ENCODE peak calls at places on chromosomes 3 and 15, in four cellular contexts. H is upper lobe of left lung; G is sigmoid colon; P is CD4-positive, alpha-beta T cell. I is an unnamed sample.

GRCh38 chr3:11010406-11011165 is 18.0 kb downstream of the SLC6A1 start:
- DNase-seq in H (no peak), G (no peak), P (no peak), I (no peak)

GRCh38 chr3:4983739-4984510 is 4.7 kb downstream of the BHLHE40 start:
- DNase-seq in H (no peak), G (no peak), P (peak; percentile 65), I (peak; percentile 62)

GRCh38 chr3:136838641-136839555 is 20.0 kb downstream of the SLC35G2 start:
- DNase-seq in H (no peak), G (no peak), P (no peak), I (no peak)

GRCh38 chr15:70341566-70341965 is 243.8 kb upstream of the TLE3 start:
- DNase-seq in H (no peak), G (no peak), P (no peak), I (no peak)

GRCh38 chr15:40115670-40116093 is 7.0 kb upstream of the BMF start:
- DNase-seq in H (peak; percentile 67), G (no peak), P (no peak), I (peak; percentile 97)

GRCh38 chr3:78221300-78221699 is 1181.4 kb downstream of the ROBO2 start:
- DNase-seq in H (no peak), G (no peak), P (no peak), I (no peak)

GRCh38 chr3:170425491-170426239 is 7.0 kb downstream of the CLDN11 start:
- DNase-seq in H (no peak), G (no peak), P (no peak), I (no peak)

GRCh38 chr15:61660579-61660978 is 399.7 kb downstream of the VPS13C start:
- DNase-seq in H (no peak), G (peak; percentile 73), P (no peak), I (no peak)

GRCh38 chr3:23811117-23811487 is 5.3 kb downstream of the UBE2E1 start:
- DNase-seq in H (no peak), G (no peak), P (no peak), I (no peak)

GRCh38 chr15:99542828-99543227 is 23.0 kb upstream of the MEF2A start:
- DNase-seq in H (no peak), G (no peak), P (no peak), I (no peak)

GRCh38 chr15:63583027-63583426 is 14.2 kb upstream of the FBXL22 start:
- DNase-seq in H (no peak), G (no peak), P (no peak), I (no peak)

GRCh38 chr3:112101946-112102345 is 15.8 kb downstream of the C3orf52 start:
- DNase-seq in H (no peak), G (no peak), P (no peak), I (no peak)

GRCh38 chr3:182713743-182714517 is 79.4 kb upstream of the ATP11B start:
- DNase-seq in H (no peak), G (no peak), P (no peak), I (peak; percentile 80)

GRCh38 chr3:5187920-5188418 is 462 bp downstream of the EDEM1 start:
- DNase-seq in H (peak; percentile 93), G (peak; percentile 74), P (peak; percentile 59), I (no peak)

GRCh38 chr3:158791259-158791920 is 10.5 kb upstream of the MFSD1 start:
- DNase-seq in H (no peak), G (no peak), P (no peak), I (peak; percentile 78)

GRCh38 chr15:67175643-67176071 is 78.8 kb downstream of the AAGAB start:
- DNase-seq in H (peak; percentile 80), G (peak; percentile 83), P (no peak), I (no peak)

GRCh38 chr15:36632196-36632595 is 52.8 kb downstream of the CDIN1 start:
- DNase-seq in H (no peak), G (no peak), P (no peak), I (no peak)

GRCh38 chr3:46946416-46946815 is 30.1 kb downstream of the CCDC12 start:
- DNase-seq in H (no peak), G (no peak), P (no peak), I (no peak)

GRCh38 chr3:30810617-30811016 is 83.8 kb downstream of the GADL1 start:
- DNase-seq in H (no peak), G (no peak), P (no peak), I (no peak)

GRCh38 chr3:9945358-9945757 is 6.8 kb downstream of the PRRT3 start:
- DNase-seq in H (no peak), G (no peak), P (no peak), I (no peak)

GRCh38 chr3:62332771-62333381 is 40.5 kb downstream of the FEZF2 start:
- DNase-seq in H (no peak), G (no peak), P (no peak), I (peak; percentile 50)

GRCh38 chr3:136194409-136195257 is 1.5 kb downstream of the MSL2 start:
- DNase-seq in H (no peak), G (no peak), P (peak; percentile 55), I (peak; percentile 65)

GRCh38 chr15:51038258-51039042 is 56.3 kb downstream of the TNFAIP8L3 start:
- DNase-seq in H (no peak), G (no peak), P (no peak), I (no peak)

GRCh38 chr3:111531446-111531845 is 10.6 kb upstream of the CD96 start:
- DNase-seq in H (no peak), G (no peak), P (no peak), I (no peak)

GRCh38 chr15:42879390-42879912 is 41.1 kb downstream of the TTBK2 start:
- DNase-seq in H (no peak), G (no peak), P (no peak), I (no peak)

GRCh38 chr3:176275538-176275937 is 921.7 kb downstream of the TBL1XR1 start:
- DNase-seq in H (no peak), G (no peak), P (no peak), I (no peak)

GRCh38 chr3:197244751-197245150 is 53.7 kb downstream of the DLG1 start:
- DNase-seq in H (no peak), G (no peak), P (no peak), I (no peak)

GRCh38 chr15:63501256-63502089 is 2.9 kb upstream of the USP3 start:
- DNase-seq in H (peak; percentile 84), G (peak; percentile 97), P (no peak), I (peak; percentile 31)

GRCh38 chr3:41404601-41405000 is 205.3 kb downstream of the CTNNB1 start:
- DNase-seq in H (no peak), G (no peak), P (no peak), I (no peak)

GRCh38 chr3:132629928-132630327 is 29.7 kb downstream of the ACAD11 start:
- DNase-seq in H (no peak), G (no peak), P (no peak), I (no peak)

GRCh38 chr3:31268868-31269267 is 263.9 kb upstream of the STT3B start:
- DNase-seq in H (no peak), G (no peak), P (no peak), I (no peak)

GRCh38 chr3:33372218-33373081 is 67.8 kb downstream of the UBP1 start:
- DNase-seq in H (no peak), G (no peak), P (peak; percentile 43), I (peak; percentile 60)

GRCh38 chr15:38076806-38077205 is 142.4 kb downstream of the TMCO5A start:
- DNase-seq in H (peak; percentile 33), G (no peak), P (no peak), I (peak; percentile 94)

GRCh38 chr3:61650719-61651118 is 89.3 kb downstream of the PTPRG start:
- DNase-seq in H (no peak), G (no peak), P (no peak), I (no peak)

DNA sequence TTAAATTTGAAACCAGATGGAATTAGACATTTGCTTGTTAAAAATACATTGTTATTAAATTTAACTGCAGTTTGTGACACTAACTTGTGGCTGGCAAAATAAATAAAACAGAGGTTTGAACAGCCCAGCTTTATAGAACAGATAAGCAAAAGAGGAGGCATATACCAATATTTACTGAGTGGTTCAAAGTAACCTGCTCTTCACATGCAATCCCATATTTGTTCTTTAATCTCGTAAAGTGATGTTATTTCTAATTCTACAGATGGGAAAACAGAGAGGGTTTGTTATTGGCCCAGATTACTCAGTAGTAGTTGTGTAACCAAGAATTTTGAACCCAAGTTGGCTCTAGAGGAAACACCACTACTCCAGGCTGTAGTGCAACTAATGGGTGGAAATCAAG is 37.6 kb downstream of the WNT5A start:
- DNase-seq in H (no peak), G (no peak), P (no peak), I (no peak)
- H3K27ac ChIP-seq in H (no peak overlapping the region), G (no peak overlapping the region), P (no peak overlapping the region), I (no peak overlapping the region)

GRCh38 chr3:45659661-45660566 is 29.3 kb upstream of the SACM1L start:
- DNase-seq in H (no peak), G (peak; percentile 87), P (peak; percentile 53), I (peak; percentile 55)
- H3K27ac ChIP-seq in H (peak overlapping the region; percentile 52), G (no peak overlapping the region), P (no peak overlapping the region), I (no peak overlapping the region)

GRCh38 chr15:60618206-60618605 is 139.3 kb upstream of the ICE2 start:
- DNase-seq in H (no peak), G (no peak), P (no peak), I (no peak)
- H3K27ac ChIP-seq in H (no peak overlapping the region), G (no peak overlapping the region), P (no peak overlapping the region), I (no peak overlapping the region)

DNA sequence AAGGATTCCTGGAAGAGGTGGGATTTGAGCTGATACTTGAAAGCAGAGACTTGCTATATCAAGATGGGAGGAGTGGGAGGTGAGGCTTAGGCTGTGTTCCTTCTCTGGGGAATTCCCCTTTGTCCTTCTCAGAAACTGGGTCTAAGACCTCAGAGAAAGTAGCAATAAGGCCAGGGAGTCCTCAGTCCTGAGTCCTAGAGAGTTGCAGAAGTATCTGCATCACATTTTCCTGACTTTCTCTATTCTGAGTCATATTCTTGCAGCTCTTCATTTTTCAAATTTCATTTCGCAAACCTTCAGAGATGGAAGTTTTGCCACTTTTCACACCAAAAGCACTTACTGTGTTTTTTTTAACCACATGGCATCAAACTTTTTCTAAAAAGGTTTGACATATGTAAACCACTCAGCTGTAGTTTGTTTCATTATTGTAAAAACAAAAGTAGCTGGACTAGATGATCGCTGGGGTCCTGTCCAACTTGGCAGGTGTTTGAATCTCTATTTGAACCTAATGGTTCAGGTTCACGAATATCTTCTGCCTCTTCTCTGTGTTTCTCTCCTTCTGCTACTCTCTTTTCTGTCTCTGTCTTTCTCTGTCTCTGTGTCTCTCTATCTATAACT is 21.3 kb downstream of the COLQ start:
- DNase-seq in H (no peak), G (no peak), P (no peak), I (no peak)
- H3K27ac ChIP-seq in H (no peak overlapping the region), G (no peak overlapping the region), P (no peak overlapping the region), I (no peak overlapping the region)

GRCh38 chr3:140342668-140343067 is 335.2 kb upstream of the TRIM42 start:
- DNase-seq in H (no peak), G (no peak), P (no peak), I (no peak)

GRCh38 chr3:140341817-140342403 is 336.0 kb upstream of the TRIM42 start:
- DNase-seq in H (no peak), G (no peak), P (no peak), I (no peak)

GRCh38 chr3:140338916-140339315 is 338.9 kb upstream of the TRIM42 start:
- DNase-seq in H (no peak), G (no peak), P (no peak), I (no peak)

GRCh38 chr3:140343211-140343610 is 334.7 kb upstream of the TRIM42 start:
- DNase-seq in H (no peak), G (no peak), P (no peak), I (no peak)

GRCh38 chr3:140341213-140341612 is 336.7 kb upstream of the TRIM42 start:
- DNase-seq in H (no peak), G (no peak), P (no peak), I (no peak)
- H3K27ac ChIP-seq in H (no peak overlapping the region), G (no peak overlapping the region), P (no peak overlapping the region), I (no peak overlapping the region)